ENCODE peak calls at places on chromosomes 16 and 17, in five cellular contexts. I, C, Z, N and T are unnamed samples.

GRCh38 chr17:32783602-32784001 is 93.3 kb downstream of the MYO1D start:
- DNase-seq in C (peak; percentile 60), N (peak; percentile 73), I (peak; percentile 30), Z (no peak), T (peak; percentile 67)

GRCh38 chr17:78338860-78339259 is 21.0 kb downstream of the SOCS3 start:
- DNase-seq in N (no peak), I (no peak), Z (peak; percentile 82), C (no peak), T (no peak)

GRCh38 chr17:17176341-17176740 is 29.8 kb downstream of the PLD6 start:
- DNase-seq in I (no peak), C (no peak), N (no peak), Z (no peak), T (no peak)

GRCh38 chr16:1876468-1876867 is 4.5 kb upstream of the MEIOB start:
- DNase-seq in N (no peak), C (no peak), Z (no peak), I (no peak), T (no peak)

GRCh38 chr16:75494696-75495601 is at the start of gene CHST6:
- DNase-seq in I (no peak), Z (peak; percentile 31), C (peak; percentile 49), N (no peak), T (peak; percentile 65)

GRCh38 chr17:66518677-66519076 is 216.3 kb downstream of the PRKCA start:
- DNase-seq in Z (no peak), N (no peak), C (no peak), I (no peak), T (no peak)

GRCh38 chr17:82938486-82939212 is 98.8 kb upstream of the ZNF750 start:
- DNase-seq in N (no peak), I (no peak), C (no peak), Z (no peak), T (no peak)

GRCh38 chr16:73176577-73177013 is 128.7 kb upstream of the ZFHX3 start:
- DNase-seq in C (peak; percentile 96), I (peak; percentile 64), Z (no peak), N (no peak), T (peak; percentile 41)

GRCh38 chr16:75262104-75262799 is 10.8 kb upstream of the BCAR1 start:
- DNase-seq in I (peak; percentile 4), N (no peak), C (peak; percentile 33), Z (peak; percentile 77), T (no peak)

GRCh38 chr17:67637901-67638641 is 79.7 kb upstream of the NOL11 start:
- DNase-seq in I (no peak), Z (peak; percentile 47), N (no peak), C (no peak), T (no peak)

GRCh38 chr17:50693041-50693682 is 14.6 kb downstream of the ANKRD40 start:
- DNase-seq in N (no peak), I (no peak), Z (no peak), C (peak; percentile 61), T (no peak)

GRCh38 chr17:33750943-33751701 is 458.0 kb upstream of the ASIC2 start:
- DNase-seq in Z (peak; percentile 59), I (peak; percentile 71), C (peak; percentile 47), N (peak; percentile 38), T (peak; percentile 68)

GRCh38 chr17:68572138-68572842 is 28.9 kb downstream of the FAM20A start:
- DNase-seq in C (peak; percentile 76), N (no peak), I (no peak), Z (peak; percentile 11), T (no peak)

GRCh38 chr17:76549215-76549518 is 9.3 kb downstream of the PRCD start:
- DNase-seq in I (no peak), Z (no peak), N (no peak), C (no peak), T (no peak)

GRCh38 chr17:46977348-46977747 is 1.7 kb downstream of the RPRML start:
- DNase-seq in I (no peak), Z (peak; percentile 19), N (peak; percentile 87), C (peak; percentile 43), T (peak; percentile 62)

GRCh38 chr17:66673668-66674276 is 161.1 kb upstream of the CACNG5 start:
- DNase-seq in Z (peak; percentile 57), I (peak; percentile 62), C (peak; percentile 73), N (peak; percentile 55), T (peak; percentile 80)

GRCh38 chr16:53980675-53981074 is 276.7 kb downstream of the FTO start:
- DNase-seq in C (no peak), Z (no peak), I (no peak), N (no peak), T (no peak)

GRCh38 chr17:37299257-37299985 is 76.4 kb upstream of the C17orf78 start:
- DNase-seq in I (no peak), N (peak; percentile 35), Z (no peak), C (no peak), T (no peak)

GRCh38 chr17:5486206-5487124 is at the start of gene MIS12:
- DNase-seq in N (peak; percentile 99), I (peak; percentile 98), Z (peak; percentile 98), C (peak; percentile 99), T (peak; percentile 99)

GRCh38 chr17:29344201-29344856 is 45.8 kb upstream of the TAOK1 start:
- DNase-seq in C (peak; percentile 90), Z (no peak), N (no peak), I (no peak), T (no peak)

GRCh38 chr17:5019475-5019956 is 15.7 kb downstream of the SLC52A1 start:
- DNase-seq in C (peak; percentile 15), Z (no peak), I (peak; percentile 63), N (no peak), T (no peak)

GRCh38 chr16:17273142-17273561 is 197.6 kb downstream of the XYLT1 start:
- DNase-seq in N (no peak), C (peak; percentile 48), Z (no peak), I (peak; percentile 69), T (no peak)

GRCh38 chr17:55161935-55162555 is 102.7 kb upstream of the HLF start:
- DNase-seq in I (peak; percentile 65), C (peak; percentile 93), N (no peak), Z (no peak), T (peak; percentile 54)